ENCODE peak calls at places on chromosomes 11 and 22, in seven cellular contexts. One of them, this sample, is unnamed.

GRCh38 chr22:41197046-41197807 is 7.9 kb upstream of the L3MBTL2 start:
- DNase-seq in GM12891: peak
- DNase-seq in neural crest cell: peak
- DNase-seq in effector CD8-positive, alpha-beta T cell: peak
- DNase-seq in Caco-2: peak
- DNase-seq in NCI-H1436 treated with DMSO at 0.1 percent for 48 hours: no peak
- DNase-seq in stimulated activated CD4-positive, alpha-beta T cell treated with anti-CD3 and anti-CD28 coated beads, TNF-alpha, amount 100 ng/mL, for 24 hours: peak
- DNase-seq in this sample: peak

GRCh38 chr11:61120865-61121831 is 18.9 kb downstream of the CD5 start:
- DNase-seq in Caco-2: no peak
- DNase-seq in NCI-H1436 treated with DMSO at 0.1 percent for 48 hours: no peak
- DNase-seq in stimulated activated CD4-positive, alpha-beta T cell treated with anti-CD3 and anti-CD28 coated beads, TNF-alpha, amount 100 ng/mL, for 24 hours: no peak
- DNase-seq in effector CD8-positive, alpha-beta T cell: no peak
- DNase-seq in GM12891: no peak
- DNase-seq in neural crest cell: no peak
- DNase-seq in this sample: no peak

GRCh38 chr11:35214792-35215193 is 75.8 kb downstream of the CD44 start:
- DNase-seq in neural crest cell: no peak
- DNase-seq in effector CD8-positive, alpha-beta T cell: no peak
- DNase-seq in stimulated activated CD4-positive, alpha-beta T cell treated with anti-CD3 and anti-CD28 coated beads, TNF-alpha, amount 100 ng/mL, for 24 hours: peak
- DNase-seq in GM12891: no peak
- DNase-seq in Caco-2: no peak
- DNase-seq in NCI-H1436 treated with DMSO at 0.1 percent for 48 hours: no peak
- DNase-seq in this sample: no peak

GRCh38 chr11:59416613-59417012 is 9.6 kb downstream of the OR5A2 start:
- DNase-seq in stimulated activated CD4-positive, alpha-beta T cell treated with anti-CD3 and anti-CD28 coated beads, TNF-alpha, amount 100 ng/mL, for 24 hours: no peak
- DNase-seq in Caco-2: no peak
- DNase-seq in NCI-H1436 treated with DMSO at 0.1 percent for 48 hours: no peak
- DNase-seq in effector CD8-positive, alpha-beta T cell: no peak
- DNase-seq in neural crest cell: no peak
- DNase-seq in GM12891: no peak
- DNase-seq in this sample: no peak

GRCh38 chr11:72569966-72570892 is 104.0 kb downstream of the PDE2A start:
- DNase-seq in Caco-2: peak
- DNase-seq in NCI-H1436 treated with DMSO at 0.1 percent for 48 hours: no peak
- DNase-seq in GM12891: no peak
- DNase-seq in effector CD8-positive, alpha-beta T cell: no peak
- DNase-seq in stimulated activated CD4-positive, alpha-beta T cell treated with anti-CD3 and anti-CD28 coated beads, TNF-alpha, amount 100 ng/mL, for 24 hours: no peak
- DNase-seq in neural crest cell: no peak
- DNase-seq in this sample: peak

GRCh38 chr11:110797453-110797852 is 85.2 kb upstream of the ARHGAP20 start:
- DNase-seq in Caco-2: no peak
- DNase-seq in NCI-H1436 treated with DMSO at 0.1 percent for 48 hours: no peak
- DNase-seq in GM12891: peak
- DNase-seq in stimulated activated CD4-positive, alpha-beta T cell treated with anti-CD3 and anti-CD28 coated beads, TNF-alpha, amount 100 ng/mL, for 24 hours: no peak
- DNase-seq in effector CD8-positive, alpha-beta T cell: no peak
- DNase-seq in neural crest cell: no peak
- DNase-seq in this sample: no peak

GRCh38 chr11:36463781-36464180 is 46.3 kb downstream of the TRAF6 start:
- DNase-seq in Caco-2: no peak
- DNase-seq in effector CD8-positive, alpha-beta T cell: no peak
- DNase-seq in stimulated activated CD4-positive, alpha-beta T cell treated with anti-CD3 and anti-CD28 coated beads, TNF-alpha, amount 100 ng/mL, for 24 hours: no peak
- DNase-seq in neural crest cell: no peak
- DNase-seq in NCI-H1436 treated with DMSO at 0.1 percent for 48 hours: no peak
- DNase-seq in GM12891: no peak
- DNase-seq in this sample: no peak

GRCh38 chr11:132125855-132126841 is 755.7 kb downstream of the NTM start:
- DNase-seq in stimulated activated CD4-positive, alpha-beta T cell treated with anti-CD3 and anti-CD28 coated beads, TNF-alpha, amount 100 ng/mL, for 24 hours: peak
- DNase-seq in NCI-H1436 treated with DMSO at 0.1 percent for 48 hours: no peak
- DNase-seq in neural crest cell: peak
- DNase-seq in GM12891: peak
- DNase-seq in Caco-2: no peak
- DNase-seq in effector CD8-positive, alpha-beta T cell: no peak
- DNase-seq in this sample: no peak

GRCh38 chr22:26918236-26918635 is 260.8 kb downstream of the MIAT start:
- DNase-seq in effector CD8-positive, alpha-beta T cell: no peak
- DNase-seq in NCI-H1436 treated with DMSO at 0.1 percent for 48 hours: no peak
- DNase-seq in Caco-2: no peak
- DNase-seq in stimulated activated CD4-positive, alpha-beta T cell treated with anti-CD3 and anti-CD28 coated beads, TNF-alpha, amount 100 ng/mL, for 24 hours: no peak
- DNase-seq in neural crest cell: no peak
- DNase-seq in GM12891: no peak
- DNase-seq in this sample: no peak

GRCh38 chr11:60396790-60397189 is 531 bp downstream of the MS4A14 start:
- DNase-seq in stimulated activated CD4-positive, alpha-beta T cell treated with anti-CD3 and anti-CD28 coated beads, TNF-alpha, amount 100 ng/mL, for 24 hours: no peak
- DNase-seq in effector CD8-positive, alpha-beta T cell: no peak
- DNase-seq in neural crest cell: no peak
- DNase-seq in NCI-H1436 treated with DMSO at 0.1 percent for 48 hours: no peak
- DNase-seq in GM12891: no peak
- DNase-seq in Caco-2: no peak
- DNase-seq in this sample: no peak

GRCh38 chr11:85132839-85133238 is 494.3 kb downstream of the DLG2 start:
- DNase-seq in GM12891: no peak
- DNase-seq in neural crest cell: no peak
- DNase-seq in NCI-H1436 treated with DMSO at 0.1 percent for 48 hours: no peak
- DNase-seq in effector CD8-positive, alpha-beta T cell: no peak
- DNase-seq in Caco-2: no peak
- DNase-seq in stimulated activated CD4-positive, alpha-beta T cell treated with anti-CD3 and anti-CD28 coated beads, TNF-alpha, amount 100 ng/mL, for 24 hours: no peak
- DNase-seq in this sample: no peak

GRCh38 chr11:14237333-14237988 is 121.5 kb downstream of the RRAS2 start:
- DNase-seq in effector CD8-positive, alpha-beta T cell: no peak
- DNase-seq in neural crest cell: no peak
- DNase-seq in NCI-H1436 treated with DMSO at 0.1 percent for 48 hours: no peak
- DNase-seq in Caco-2: no peak
- DNase-seq in stimulated activated CD4-positive, alpha-beta T cell treated with anti-CD3 and anti-CD28 coated beads, TNF-alpha, amount 100 ng/mL, for 24 hours: no peak
- DNase-seq in GM12891: peak
- DNase-seq in this sample: no peak

GRCh38 chr11:14423633-14424032 is 64.7 kb upstream of the RRAS2 start:
- DNase-seq in neural crest cell: no peak
- DNase-seq in GM12891: no peak
- DNase-seq in stimulated activated CD4-positive, alpha-beta T cell treated with anti-CD3 and anti-CD28 coated beads, TNF-alpha, amount 100 ng/mL, for 24 hours: no peak
- DNase-seq in effector CD8-positive, alpha-beta T cell: no peak
- DNase-seq in Caco-2: no peak
- DNase-seq in NCI-H1436 treated with DMSO at 0.1 percent for 48 hours: no peak
- DNase-seq in this sample: no peak

GRCh38 chr22:19121631-19122142 is 525 bp downstream of the DGCR2 start:
- DNase-seq in neural crest cell: peak
- DNase-seq in NCI-H1436 treated with DMSO at 0.1 percent for 48 hours: no peak
- DNase-seq in Caco-2: no peak
- DNase-seq in GM12891: no peak
- DNase-seq in effector CD8-positive, alpha-beta T cell: peak
- DNase-seq in stimulated activated CD4-positive, alpha-beta T cell treated with anti-CD3 and anti-CD28 coated beads, TNF-alpha, amount 100 ng/mL, for 24 hours: peak
- DNase-seq in this sample: no peak

This sample was measured in 8988T.